ENCODE peak calls at places on chromosomes 7 and 10, in five cellular contexts. O, G, A, W and S are unnamed samples.

GRCh38 chr7:116929021-116929420 is 24.3 kb upstream of the ST7 start:
- DNase-seq in O (no peak), A (no peak), W (no peak), G (no peak), S (no peak)

GRCh38 chr7:128829391-128830166 is 627 bp upstream of the FLNC start:
- DNase-seq in G (no peak), O (peak), W (peak), A (peak), S (peak)

GRCh38 chr7:94069154-94069739 is 65.1 kb upstream of the BET1 start:
- DNase-seq in W (no peak), A (no peak), O (no peak), G (no peak), S (no peak)

GRCh38 chr7:105911961-105912575 is 35.7 kb upstream of the ATXN7L1 start:
- DNase-seq in W (no peak), A (no peak), O (no peak), G (no peak), S (peak)

GRCh38 chr10:124332426-124332825 is 86.3 kb downstream of the OAT start:
- DNase-seq in W (no peak), G (peak), O (no peak), A (no peak), S (peak)

GRCh38 chr10:17915181-17915580 is 36.5 kb upstream of the SLC39A12 start:
- DNase-seq in W (no peak), A (no peak), O (no peak), G (no peak), S (no peak)

GRCh38 chr7:117872565-117873055 is 631 bp downstream of the CTTNBP2 start:
- DNase-seq in O (peak), A (peak), W (peak), G (no peak), S (peak)

GRCh38 chr10:98269435-98269912 is 1.5 kb upstream of the LOXL4 start:
- DNase-seq in G (peak), O (peak), W (peak), A (peak), S (peak)

GRCh38 chr7:66629222-66629658 is 559 bp downstream of the KCTD7 start:
- DNase-seq in A (peak), O (no peak), G (no peak), W (peak), S (no peak)

GRCh38 chr7:32094516-32094915 is 24.3 kb upstream of the PDE1C start:
- DNase-seq in A (no peak), G (no peak), O (no peak), W (no peak), S (no peak)

GRCh38 chr7:31744294-31744874 is 57.4 kb downstream of the PPP1R17 start:
- DNase-seq in G (peak), A (peak), W (peak), O (peak), S (peak)

GRCh38 chr10:112953075-112953501 is 3.0 kb downstream of the TCF7L2 start:
- DNase-seq in O (peak), W (peak), A (peak), G (no peak), S (no peak)

GRCh38 chr7:27176343-27176731 is 2.2 kb upstream of the HOXA10 start:
- DNase-seq in G (no peak), O (no peak), W (peak), A (peak), S (no peak)

GRCh38 chr10:102334106-102334505 is 61.4 kb upstream of the NFKB2 start:
- DNase-seq in O (peak), G (no peak), A (no peak), W (no peak), S (peak)

GRCh38 chr7:37411444-37412034 is 37.1 kb downstream of the ELMO1 start:
- DNase-seq in A (no peak), G (no peak), O (no peak), W (no peak), S (no peak)

GRCh38 chr7:98200364-98200763 is 10.9 kb upstream of the BHLHA15 start:
- DNase-seq in G (no peak), W (no peak), O (no peak), A (no peak), S (no peak)

GRCh38 chr10:130740788-130741785 is 570.4 kb downstream of the TCERG1L start:
- DNase-seq in O (no peak), G (no peak), A (no peak), W (no peak), S (no peak)

GRCh38 chr7:6256709-6257535 is 15.5 kb downstream of the CYTH3 start:
- DNase-seq in A (no peak), O (no peak), W (no peak), G (no peak), S (peak)

GRCh38 chr10:96613565-96613964 is 26.8 kb upstream of the TM9SF3 start:
- DNase-seq in W (no peak), A (no peak), G (no peak), O (no peak), S (peak)

GRCh38 chr10:59631882-59632281 is 77.8 kb downstream of the SLC16A9 start:
- DNase-seq in A (no peak), G (no peak), O (no peak), W (no peak), S (no peak)

GRCh38 chr10:55631071-55631654 is 729.9 kb downstream of the ZWINT start:
- DNase-seq in O (peak), A (peak), G (no peak), W (peak), S (peak)

GRCh38 chr7:127532736-127533135 is 52.7 kb downstream of the GCC1 start:
- DNase-seq in A (no peak), G (no peak), O (no peak), W (no peak), S (no peak)

GRCh38 chr10:50590935-50591334 is 32.8 kb downstream of the SGMS1 start:
- DNase-seq in O (no peak), A (no peak), G (no peak), W (no peak), S (no peak)

GRCh38 chr10:34477229-34477628 is 337.9 kb downstream of the PARD3 start:
- DNase-seq in A (no peak), G (no peak), W (no peak), O (no peak), S (no peak)

GRCh38 chr7:1545417-1546246 is 10.4 kb downstream of the TMEM184A start:
- DNase-seq in G (no peak), W (no peak), A (no peak), O (no peak), S (no peak)

GRCh38 chr7:22625251-22625650 is 101.7 kb upstream of the IL6 start:
- DNase-seq in O (no peak), A (no peak), G (no peak), W (no peak), S (no peak)

GRCh38 chr7:116499168-116500070 is at the start of gene CAV2:
- DNase-seq in W (peak), A (peak), O (peak), G (no peak), S (peak)

GRCh38 chr7:50227623-50228618 is 76.6 kb upstream of the IKZF1 start:
- DNase-seq in O (no peak), A (no peak), W (no peak), G (no peak), S (no peak)

GRCh38 chr7:102828291-102828690 is 79.5 kb downstream of the FAM185A start:
- DNase-seq in A (no peak), W (no peak), G (no peak), O (no peak), S (no peak)

GRCh38 chr10:10627414-10627813 is 390.3 kb upstream of the CELF2 start:
- DNase-seq in W (no peak), G (no peak), O (no peak), A (no peak), S (no peak)

GRCh38 chr10:11012476-11012875 is 5.2 kb upstream of the CELF2 start:
- DNase-seq in G (no peak), W (no peak), A (no peak), O (peak), S (no peak)

GRCh38 chr10:118495499-118495898 is 99.9 kb downstream of the PRLHR start:
- DNase-seq in A (no peak), G (no peak), O (no peak), W (no peak), S (no peak)

GRCh38 chr7:44638611-44639557 is 32.5 kb downstream of the OGDH start:
- DNase-seq in O (no peak), G (no peak), A (peak), W (peak), S (peak)
- H3K4me3 ChIP-seq in O (no peak), G (no peak), A (no peak), W (no peak), S (no peak)

GRCh38 chr10:43361532-43362190 is 9.8 kb upstream of the FXYD4 start:
- DNase-seq in W (no peak), A (no peak), O (no peak), G (no peak), S (no peak)
- H3K4me3 ChIP-seq in W (peak), A (peak), O (peak), G (peak), S (peak)

GRCh38 chr10:92691591-92692084 is 1.9 kb downstream of the HHEX start:
- DNase-seq in O (no peak), G (no peak), W (peak), A (peak), S (no peak)
- H3K4me3 ChIP-seq in O (no peak), G (no peak), W (peak), A (peak), S (peak)

GRCh38 chr10:132841254-132841975 is 55.5 kb upstream of the NKX6-2 start:
- DNase-seq in G (no peak), O (no peak), A (no peak), W (peak), S (no peak)

GRCh38 chr10:132838346-132838970 is 52.5 kb upstream of the NKX6-2 start:
- DNase-seq in A (no peak), O (no peak), G (no peak), W (peak), S (no peak)

GRCh38 chr10:132839061-132839460 is 53.1 kb upstream of the NKX6-2 start:
- DNase-seq in W (peak), O (no peak), A (no peak), G (no peak), S (no peak)

GRCh38 chr10:132842397-132842796 is 56.5 kb upstream of the NKX6-2 start:
- DNase-seq in G (no peak), A (no peak), W (no peak), O (no peak), S (no peak)

DNA sequence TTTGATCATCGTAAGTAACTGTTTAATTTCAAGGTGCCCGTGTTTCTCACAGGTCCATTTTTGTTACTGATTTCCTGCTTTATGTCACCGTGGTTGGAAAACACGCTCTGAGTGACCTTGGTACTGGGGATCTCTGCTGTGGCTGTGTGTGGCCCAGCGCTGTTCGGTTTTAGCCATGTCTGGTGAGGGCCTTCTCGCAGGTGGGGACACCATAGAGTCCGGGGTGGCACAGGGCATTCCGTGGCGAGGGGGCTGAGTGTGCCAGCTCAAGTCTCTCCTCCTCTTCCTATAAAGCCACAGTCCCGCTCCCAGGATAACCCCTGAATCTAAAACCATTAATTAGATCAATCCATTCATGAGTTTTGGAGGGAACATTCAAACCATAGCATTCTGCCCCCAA is 54.8 kb upstream of the NKX6-2 start:
- DNase-seq in W (peak), G (no peak), O (no peak), A (no peak), S (no peak)
- H3K4me3 ChIP-seq in W (no peak), G (no peak), O (no peak), A (no peak), S (no peak)

DNA sequence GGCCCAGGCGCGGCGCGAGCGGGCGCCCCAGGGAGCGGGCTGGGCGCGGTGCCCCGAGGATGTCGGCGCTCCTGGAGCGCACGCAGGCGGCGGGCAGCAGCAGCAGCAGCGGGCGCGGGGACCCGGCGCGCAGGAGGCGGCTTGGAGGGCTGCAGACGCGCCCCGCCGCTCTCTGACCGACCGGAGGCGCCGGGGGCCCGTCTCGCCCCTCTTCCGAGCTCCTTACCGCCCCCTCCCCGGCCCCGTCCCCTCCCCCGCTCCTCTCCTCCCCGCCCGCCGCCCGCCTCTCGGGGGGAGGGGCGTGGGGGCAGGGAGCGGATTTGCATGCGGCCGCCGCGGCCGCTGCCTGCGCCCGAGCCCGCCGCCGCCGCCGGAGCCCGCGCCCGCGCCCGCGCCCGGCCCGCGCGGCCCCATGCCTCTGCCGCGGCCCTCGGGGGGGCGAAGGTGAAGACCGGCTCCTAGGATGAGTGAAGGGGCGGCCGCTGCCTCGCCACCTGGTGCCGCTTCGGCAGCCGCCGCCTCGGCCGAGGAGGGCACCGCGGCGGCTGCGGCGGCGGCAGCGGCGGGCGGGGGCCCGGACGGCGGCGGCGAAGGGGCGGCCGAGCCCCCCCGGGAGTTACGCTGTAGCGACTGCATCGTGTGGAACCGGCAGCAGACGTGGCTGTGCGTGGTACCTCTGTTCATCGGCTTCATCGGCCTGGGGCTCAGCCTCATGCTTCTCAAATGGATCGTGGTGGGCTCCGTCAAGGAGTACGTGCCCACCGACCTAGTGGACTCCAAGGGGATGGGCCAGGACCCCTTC is at the start of gene NRG3:
- DNase-seq in W (peak), A (peak), O (peak), G (no peak), S (peak)
- H3K4me3 ChIP-seq in W (peak), A (peak), O (peak), G (no peak), S (no peak)

GRCh38 chr10:62058896-62059423 is 157.5 kb downstream of the ARID5B start:
- DNase-seq in O (no peak), A (no peak), W (no peak), G (no peak), S (no peak)

GRCh38 chr10:62057872-62058271 is 156.4 kb downstream of the ARID5B start:
- DNase-seq in W (no peak), A (no peak), G (no peak), O (no peak), S (no peak)

GRCh38 chr10:62059424-62059913 is 158.0 kb downstream of the ARID5B start:
- DNase-seq in G (no peak), O (no peak), W (no peak), A (no peak), S (no peak)

GRCh38 chr10:62057359-62057758 is 155.9 kb downstream of the ARID5B start:
- DNase-seq in A (no peak), O (no peak), W (no peak), G (no peak), S (no peak)

GRCh38 chr10:62058476-62058875 is 157.0 kb downstream of the ARID5B start:
- DNase-seq in G (no peak), W (no peak), O (no peak), A (no peak), S (peak)
- H3K4me3 ChIP-seq in G (no peak), W (no peak), O (no peak), A (no peak), S (peak)

DNA sequence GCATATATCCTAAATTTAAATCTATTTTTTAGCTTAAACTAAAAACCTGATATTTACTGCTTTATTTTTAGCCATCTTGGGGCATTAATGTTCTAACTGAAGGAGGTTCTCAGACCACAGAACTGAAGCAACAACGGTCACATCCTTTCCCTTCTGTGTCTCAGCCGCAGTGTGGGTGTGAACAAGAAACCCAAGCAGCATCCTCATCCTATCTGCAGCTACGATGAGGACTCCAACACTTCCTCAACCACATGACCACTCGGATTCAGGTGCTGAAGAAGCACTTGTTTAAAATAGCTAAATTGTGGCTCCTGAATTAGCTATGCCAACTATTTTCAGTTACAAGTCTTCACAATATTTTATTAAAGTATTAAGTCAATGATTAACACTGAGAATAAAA is 5.3 kb downstream of the ESYT2 start:
- DNase-seq in A (no peak), W (no peak), O (no peak), G (no peak), S (no peak)
- H3K4me3 ChIP-seq in A (no peak), W (no peak), O (no peak), G (no peak), S (no peak)

GRCh38 chr10:32155075-32155516 is 98.9 kb upstream of the KIF5B start:
- DNase-seq in A (no peak), G (no peak), O (no peak), W (no peak), S (peak)
- H3K4me3 ChIP-seq in A (no peak), G (no peak), O (no peak), W (no peak), S (no peak)